ENCODE peak calls at places on chromosomes 7 and 10, in six cellular contexts. U is DMS53, C is AML-193, V is T1000, B is NCI-H526, G is H7. J is an unnamed sample.

GRCh38 chr7:149722356-149722957 is 50.9 kb downstream of the ZNF467 start:
- DNase-seq in U (no peak), C (no peak), V (no peak), B (no peak), G (no peak), J (no peak)

GRCh38 chr7:40680657-40681056 is 545.9 kb downstream of the SUGCT start:
- DNase-seq in U (peak), C (peak), V (no peak), B (peak), G (peak), J (no peak)

GRCh38 chr10:61733358-61733940 is 70.7 kb downstream of the CABCOCO1 start:
- DNase-seq in U (peak), C (peak), V (no peak), B (no peak), G (peak), J (peak)

GRCh38 chr10:32112055-32112454 is 55.8 kb upstream of the KIF5B start:
- DNase-seq in U (no peak), C (no peak), V (peak), B (no peak), G (no peak), J (no peak)

GRCh38 chr7:137760111-137760510 is 86.7 kb downstream of the DGKI start:
- DNase-seq in U (peak), C (no peak), V (no peak), B (no peak), G (peak), J (no peak)

GRCh38 chr7:116258734-116259133 is 48.4 kb downstream of the TES start:
- DNase-seq in U (peak), C (peak), V (no peak), B (peak), G (peak), J (no peak)

GRCh38 chr7:116525298-116525912 is 569 bp downstream of the CAV1 start:
- DNase-seq in U (peak), C (no peak), V (no peak), B (peak), G (peak), J (no peak)

GRCh38 chr7:22860337-22860736 is 37.7 kb upstream of the TOMM7 start:
- DNase-seq in U (no peak), C (no peak), V (no peak), B (no peak), G (no peak), J (no peak)

GRCh38 chr10:3886191-3886590 is 101.2 kb upstream of the KLF6 start:
- DNase-seq in U (no peak), C (no peak), V (no peak), B (no peak), G (peak), J (no peak)

GRCh38 chr7:98866765-98867164 is 3.0 kb downstream of the TMEM130 start:
- DNase-seq in U (no peak), C (no peak), V (no peak), B (no peak), G (no peak), J (no peak)

GRCh38 chr10:102919992-102920736 is 2.1 kb downstream of the CNNM2 start:
- DNase-seq in U (no peak), C (no peak), V (no peak), B (no peak), G (peak), J (no peak)

GRCh38 chr10:111018021-111018420 is 58.8 kb upstream of the ADRA2A start:
- DNase-seq in U (no peak), C (no peak), V (no peak), B (no peak), G (no peak), J (no peak)

GRCh38 chr10:33484787-33485186 is 150.3 kb upstream of the NRP1 start:
- DNase-seq in U (no peak), C (no peak), V (no peak), B (no peak), G (peak), J (no peak)

GRCh38 chr10:48725708-48726107 is 41.0 kb downstream of the WDFY4 start:
- DNase-seq in U (no peak), C (peak), V (no peak), B (no peak), G (no peak), J (no peak)

GRCh38 chr10:90872648-90873020 is 860 bp downstream of the RPP30 start:
- DNase-seq in U (no peak), C (no peak), V (no peak), B (no peak), G (no peak), J (no peak)

GRCh38 chr7:116598278-116598677 is 73.4 kb downstream of the CAV1 start:
- DNase-seq in U (peak), C (no peak), V (no peak), B (no peak), G (no peak), J (no peak)

GRCh38 chr7:49852619-49853462 is 79.4 kb downstream of the VWC2 start:
- DNase-seq in U (peak), C (peak), V (peak), B (peak), G (peak), J (peak)

GRCh38 chr7:149714081-149714909 is 59.1 kb downstream of the ZNF467 start:
- DNase-seq in U (peak), C (peak), V (peak), B (peak), G (peak), J (peak)

GRCh38 chr10:42987121-42987541 is 89.7 kb upstream of the RET start:
- DNase-seq in U (no peak), C (no peak), V (no peak), B (no peak), G (peak), J (peak)

GRCh38 chr10:35874326-35875070 is 232.4 kb upstream of the FZD8 start:
- DNase-seq in U (no peak), C (no peak), V (no peak), B (no peak), G (no peak), J (no peak)

GRCh38 chr7:32025381-32026075 is 44.7 kb downstream of the PDE1C start:
- DNase-seq in U (no peak), C (no peak), V (no peak), B (no peak), G (no peak), J (no peak)

GRCh38 chr10:3065622-3066021 is 1.7 kb upstream of the PFKP start:
- DNase-seq in U (no peak), C (no peak), V (no peak), B (no peak), G (no peak), J (no peak)

GRCh38 chr7:44279286-44279685 is 46.1 kb downstream of the CAMK2B start:
- DNase-seq in U (no peak), C (no peak), V (no peak), B (no peak), G (peak), J (no peak)